ENCODE peak calls at places on chromosomes 3 and 15, in five cellular contexts. F is endothelial cell of umbilical vein; T is ELR; X is stimulated activated CD8-positive, alpha-beta memory T cell treated with anti-CD3 and anti-CD28 coated beads, Interleukin-15, amount 100 ng/mL, for 24 hours; U is HCEC 1CT. I is an unnamed sample.

GRCh38 chr3:153927107-153927506 is 194.1 kb upstream of the ARHGEF26 start:
- DNase-seq in F (peak; percentile 50), T (peak; percentile 63), X (no peak), U (no peak), I (peak; percentile 55)

GRCh38 chr3:72590732-72591192 is 257.5 kb downstream of the SHQ1 start:
- DNase-seq in T (no peak), X (no peak), U (no peak), F (no peak), I (no peak)

GRCh38 chr15:61640751-61641150 is 411.6 kb upstream of the RORA start:
- DNase-seq in T (no peak), F (no peak), U (no peak), X (no peak), I (no peak)

GRCh38 chr3:23519548-23520208 is 286.1 kb upstream of the UBE2E1 start:
- DNase-seq in U (no peak), X (no peak), T (no peak), F (no peak), I (no peak)

GRCh38 chr3:128549283-128550112 is 56.5 kb upstream of the GATA2 start:
- DNase-seq in X (no peak), U (peak; percentile 6), F (peak; percentile 96), T (peak; percentile 73), I (peak; percentile 93)

GRCh38 chr15:65174491-65174890 is 10.7 kb downstream of the CLPX start:
- DNase-seq in X (no peak), U (no peak), F (no peak), T (no peak), I (no peak)

GRCh38 chr3:122357828-122358617 is 25.0 kb downstream of the MIX23 start:
- DNase-seq in F (no peak), U (peak; percentile 9), T (no peak), X (no peak), I (no peak)

GRCh38 chr15:100330629-100331215 is 11.1 kb downstream of the ADAMTS17 start:
- DNase-seq in X (no peak), F (no peak), U (no peak), T (no peak), I (no peak)

GRCh38 chr15:95557226-95558046 is 773.1 kb upstream of the NR2F2 start:
- DNase-seq in F (peak; percentile 96), X (no peak), U (peak; percentile 92), T (peak; percentile 94), I (peak; percentile 95)